ENCODE peak calls at places on chromosomes 7 and 10, in four cellular contexts. F is foreskin fibroblast, P is stomach, K is A549. I is an unnamed sample.

GRCh38 chr10:70513848-70514309 is 35.3 kb downstream of the PALD1 start:
- DNase-seq in P (no peak), F (no peak), K (no peak), I (no peak)

GRCh38 chr7:141043621-141044020 is 28.9 kb upstream of the MRPS33 start:
- DNase-seq in F (no peak), K (no peak), P (no peak), I (no peak)

GRCh38 chr7:134553976-134554375 is 5.1 kb downstream of the AKR1B15 start:
- DNase-seq in F (no peak), P (peak), K (peak), I (no peak)

GRCh38 chr10:133390597-133391248 is 3.2 kb upstream of the MTG1 start:
- DNase-seq in K (no peak), F (no peak), P (peak), I (no peak)

GRCh38 chr10:30606313-30606712 is 23.2 kb downstream of the LYZL2 start:
- DNase-seq in P (no peak), K (peak), F (no peak), I (no peak)

GRCh38 chr7:32516551-32517082 is 21.3 kb downstream of the AVL9 start:
- DNase-seq in F (no peak), K (no peak), P (no peak), I (no peak)

GRCh38 chr10:127012769-127013152 is 107.5 kb downstream of the DOCK1 start:
- DNase-seq in F (no peak), P (peak), K (no peak), I (no peak)

GRCh38 chr7:90825779-90826178 is 229.7 kb downstream of the CDK14 start:
- DNase-seq in P (no peak), F (peak), K (no peak), I (no peak)

GRCh38 chr10:18618995-18619394 is 32.4 kb downstream of the NSUN6 start:
- DNase-seq in P (no peak), F (no peak), K (no peak), I (no peak)

GRCh38 chr7:141354251-141354650 is 197.0 kb upstream of the AGK start:
- DNase-seq in P (no peak), F (no peak), K (no peak), I (no peak)

GRCh38 chr7:29105191-29105590 is 41.1 kb downstream of the CPVL start:
- DNase-seq in F (no peak), P (no peak), K (no peak), I (no peak)

GRCh38 chr7:65475040-65475726 is 101.5 kb downstream of the ZNF92 start:
- DNase-seq in F (no peak), K (no peak), P (no peak), I (no peak)

GRCh38 chr10:133314911-133315310 is 6.2 kb downstream of the ZNF511 start:
- DNase-seq in K (no peak), P (no peak), F (no peak), I (no peak)

GRCh38 chr10:23406409-23406808 is 32.5 kb upstream of the OTUD1 start:
- DNase-seq in K (no peak), F (no peak), P (no peak), I (no peak)

GRCh38 chr10:75070478-75071163 is 40.8 kb upstream of the SAMD8 start:
- DNase-seq in P (no peak), K (no peak), F (no peak), I (no peak)

GRCh38 chr7:5360451-5360850 is 63.2 kb downstream of the TNRC18 start:
- DNase-seq in K (no peak), P (peak), F (no peak), I (no peak)

GRCh38 chr10:89301721-89302445 is at the start of gene IFIT2:
- DNase-seq in P (peak), F (peak), K (peak), I (no peak)

GRCh38 chr10:27356738-27357137 is 116.1 kb upstream of the ACBD5 start:
- DNase-seq in P (no peak), F (no peak), K (no peak), I (no peak)

GRCh38 chr10:49647554-49647953 is 31.9 kb upstream of the C10orf53 start:
- DNase-seq in P (no peak), F (no peak), K (no peak), I (no peak)

GRCh38 chr7:75638607-75639070 is 100.1 kb downstream of the HIP1 start:
- DNase-seq in P (peak), K (no peak), F (no peak), I (no peak)

GRCh38 chr7:133052826-133053225 is 29.1 kb downstream of the CHCHD3 start:
- DNase-seq in P (no peak), K (no peak), F (no peak), I (no peak)

GRCh38 chr7:127654404-127655392 is 2.7 kb downstream of the SND1 start:
- DNase-seq in K (no peak), P (no peak), F (no peak), I (no peak)

GRCh38 chr7:98242342-98242741 is 9.7 kb downstream of the TECPR1 start:
- DNase-seq in F (no peak), P (no peak), K (no peak), I (no peak)

GRCh38 chr7:100632951-100633717 is 8.2 kb downstream of the TFR2 start:
- DNase-seq in F (no peak), K (peak), P (peak), I (no peak)

GRCh38 chr7:45570797-45571196 is 3.4 kb upstream of the ADCY1 start:
- DNase-seq in P (no peak), K (no peak), F (no peak), I (no peak)

GRCh38 chr10:29620112-29620690 is 14.6 kb downstream of the SVIL start:
- DNase-seq in K (no peak), P (no peak), F (no peak), I (no peak)

GRCh38 chr7:117169907-117170306 is 153.0 kb downstream of the WNT2 start:
- DNase-seq in P (peak), F (no peak), K (peak), I (no peak)

GRCh38 chr7:132755538-132756481 is 179.5 kb upstream of the PLXNA4 start:
- DNase-seq in F (peak), K (no peak), P (no peak), I (no peak)

GRCh38 chr7:116924741-116925140 is 28.6 kb upstream of the ST7 start:
- DNase-seq in P (no peak), F (no peak), K (no peak), I (no peak)

GRCh38 chr7:101519324-101520017 is 109.6 kb downstream of the MYL10 start:
- DNase-seq in F (peak), P (no peak), K (no peak), I (no peak)

GRCh38 chr10:34203966-34204630 is 611.0 kb downstream of the PARD3 start:
- DNase-seq in F (no peak), K (no peak), P (no peak), I (peak)

GRCh38 chr7:140674899-140675701 is 2.4 kb downstream of the ADCK2 start:
- DNase-seq in K (peak), P (no peak), F (peak), I (no peak)

I was measured in CMK.